ENCODE peak calls at places on chromosomes 11 and 22, in four cellular contexts. V is HS-27A, R is heart left ventricle, T is uterus. J is an unnamed sample.

GRCh38 chr11:6566704-6567370 is 36.6 kb downstream of the RRP8 start:
- DNase-seq in V (no peak), R (peak; percentile 53), T (no peak), J (no peak)

GRCh38 chr11:122656631-122657101 is 1.1 kb downstream of the UBASH3B start:
- DNase-seq in V (no peak), R (peak; percentile 48), T (no peak), J (no peak)

GRCh38 chr11:93842461-93842860 is 8.0 kb downstream of the VSTM5 start:
- DNase-seq in V (peak; percentile 75), R (no peak), T (no peak), J (no peak)

GRCh38 chr22:24952837-24953293 is 349 bp downstream of the KIAA1671 start:
- DNase-seq in V (no peak), R (peak; percentile 66), T (no peak), J (no peak)

GRCh38 chr22:32265882-32266767 is 11.0 kb upstream of the SLC5A4 start:
- DNase-seq in V (peak; percentile 15), R (peak; percentile 73), T (peak; percentile 39), J (peak; percentile 53)

GRCh38 chr22:43197271-43197941 is 10.5 kb upstream of the TTLL12 start:
- DNase-seq in V (no peak), R (no peak), T (no peak), J (no peak)

GRCh38 chr11:95577716-95578460 is 211.7 kb downstream of the FAM76B start:
- DNase-seq in V (no peak), R (no peak), T (no peak), J (no peak)

GRCh38 chr22:25013634-25014033 is 61.1 kb downstream of the KIAA1671 start:
- DNase-seq in V (no peak), R (peak; percentile 60), T (no peak), J (no peak)

GRCh38 chr22:44753189-44754042 is 1.0 kb downstream of the ARHGAP8 start:
- DNase-seq in V (no peak), R (no peak), T (no peak), J (no peak)

GRCh38 chr11:44812971-44813370 is 86.2 kb downstream of the TSPAN18 start:
- DNase-seq in V (no peak), R (no peak), T (no peak), J (no peak)

GRCh38 chr22:36470994-36471331 is 10.5 kb downstream of the TXN2 start:
- DNase-seq in V (no peak), R (no peak), T (no peak), J (no peak)

GRCh38 chr11:14399087-14399486 is 40.1 kb upstream of the RRAS2 start:
- DNase-seq in V (no peak), R (no peak), T (no peak), J (no peak)

J was measured in NCI-H2081.